ENCODE peak calls at places on chromosome 19, in nine cellular contexts. J is endothelial cell, F is fibroblast of mammary gland, Q is HepG2, D is OCI-LY7, M is activated B cell treated with CpG ODN at 0.5 μM for 24 hours, C is progenitor cell of endocrine pancreas, B is GM13976, I is uterus. S is an unnamed sample.

GRCh38 chr19:3369337-3370213 is 3.2 kb downstream of the NFIC start:
- DNase-seq in Q (no peak), I (peak), F (peak), J (no peak), B (peak), C (no peak), M (no peak), D (no peak), S (no peak)

GRCh38 chr19:1046836-1047695 is 7.2 kb downstream of the ABCA7 start:
- DNase-seq in C (no peak), F (no peak), Q (no peak), D (no peak), I (no peak), J (no peak), B (no peak), M (no peak), S (no peak)

GRCh38 chr19:48341006-48341405 is 15.7 kb downstream of the EMP3 start:
- DNase-seq in M (no peak), D (no peak), C (no peak), B (no peak), F (peak), Q (no peak), I (no peak), J (no peak), S (no peak)

GRCh38 chr19:55441692-55442321 is 1.3 kb downstream of the SHISA7 start:
- DNase-seq in Q (no peak), B (no peak), D (no peak), F (no peak), C (no peak), M (no peak), I (no peak), J (no peak), S (no peak)

GRCh38 chr19:28196961-28197360 is 1016.0 kb downstream of the UQCRFS1 start:
- DNase-seq in M (no peak), D (no peak), B (no peak), J (no peak), I (no peak), C (no peak), F (no peak), Q (no peak), S (no peak)

GRCh38 chr19:10776900-10777650 is 58.9 kb downstream of the TMED1 start:
- DNase-seq in D (peak), C (no peak), B (no peak), I (no peak), J (no peak), M (no peak), F (no peak), Q (no peak), S (no peak)

GRCh38 chr19:50837300-50837699 is 3.9 kb upstream of the KLK15 start:
- DNase-seq in J (no peak), C (no peak), D (no peak), B (no peak), I (no peak), F (no peak), M (no peak), Q (no peak), S (no peak)

GRCh38 chr19:18905520-18906236 is 9.7 kb upstream of the CERS1 start:
- DNase-seq in B (no peak), M (no peak), D (no peak), F (no peak), C (no peak), J (no peak), I (no peak), Q (no peak), S (no peak)

GRCh38 chr19:23461120-23461519 is 65.8 kb upstream of the ZNF91 start:
- DNase-seq in C (no peak), M (no peak), B (no peak), D (no peak), J (no peak), Q (no peak), I (no peak), F (no peak), S (no peak)
- TF ChIP-seq CTCF in C (no peak), M (no peak), B (no peak), D (no peak), J (no peak), Q (no peak), I (no peak), F (no peak), S (no peak)

GRCh38 chr19:45527731-45528130 is 20.5 kb downstream of the VASP start:
- DNase-seq in B (no peak), I (no peak), D (no peak), J (no peak), M (no peak), C (no peak), Q (no peak), F (no peak), S (no peak)
- TF ChIP-seq CTCF in B (no peak), I (no peak), D (no peak), J (no peak), M (no peak), C (no peak), Q (no peak), F (no peak), S (no peak)

GRCh38 chr19:33175886-33176669 is 18.1 kb upstream of the LRP3 start:
- DNase-seq in B (no peak), I (no peak), C (peak), Q (peak), F (peak), D (peak), J (no peak), M (no peak), S (no peak)
- TF ChIP-seq CTCF in B (no peak), I (no peak), C (no peak), Q (peak), F (no peak), D (peak), J (no peak), M (no peak), S (no peak)

GRCh38 chr19:40747536-40747935 is 2.7 kb downstream of the ACTMAP start:
- DNase-seq in M (no peak), B (no peak), F (no peak), I (no peak), Q (no peak), C (no peak), D (no peak), J (no peak), S (no peak)

GRCh38 chr19:40745402-40745780 is 4.9 kb downstream of the ACTMAP start:
- DNase-seq in M (no peak), B (no peak), C (no peak), Q (peak), J (no peak), F (peak), D (no peak), I (no peak), S (no peak)

GRCh38 chr19:40742477-40742876 is 7.8 kb downstream of the ACTMAP start:
- DNase-seq in I (no peak), J (no peak), D (no peak), C (no peak), B (no peak), M (no peak), Q (no peak), F (no peak), S (no peak)

GRCh38 chr19:40743926-40744325 is 6.4 kb downstream of the ACTMAP start:
- DNase-seq in D (no peak), J (no peak), B (no peak), F (no peak), M (no peak), I (no peak), Q (no peak), C (no peak), S (no peak)

GRCh38 chr19:40744554-40745401 is 5.5 kb downstream of the ACTMAP start:
- DNase-seq in Q (peak), J (peak), I (no peak), B (peak), F (no peak), C (no peak), D (peak), M (no peak), S (no peak)
- TF ChIP-seq CTCF in Q (peak), J (no peak), I (no peak), B (peak), F (no peak), C (peak), D (peak), M (no peak), S (peak)

S was measured in D721Med.